ENCODE peak calls at places on chromosomes 6 and 20, in five cellular contexts. L, O, K, B and U are unnamed samples.

GRCh38 chr6:149961728-149962425 is 1.9 kb upstream of the ULBP1 start:
- DNase-seq in K (peak; percentile 59), O (peak; percentile 15), B (no peak), L (no peak), U (no peak)

GRCh38 chr20:58544301-58544700 is 29.1 kb upstream of the APCDD1L start:
- DNase-seq in L (no peak), B (no peak), K (no peak), O (no peak), U (no peak)

GRCh38 chr6:34015576-34015975 is 130.3 kb downstream of the GRM4 start:
- DNase-seq in K (no peak), B (no peak), L (no peak), O (no peak), U (peak; percentile 74)

GRCh38 chr20:44457016-44457415 is 18.7 kb upstream of the TTPAL start:
- DNase-seq in B (no peak), L (no peak), K (no peak), O (no peak), U (no peak)

GRCh38 chr6:160127270-160128124 is 5.9 kb downstream of the SLC22A1 start:
- DNase-seq in L (no peak), B (no peak), K (no peak), O (no peak), U (no peak)

GRCh38 chr20:1375515-1375914 is 17.3 kb downstream of the FKBP1A start:
- DNase-seq in L (no peak), B (no peak), K (no peak), O (peak; percentile 81), U (no peak)

GRCh38 chr6:169965657-169966311 is 214.4 kb downstream of the ERMARD start:
- DNase-seq in O (no peak), K (no peak), B (no peak), L (no peak), U (no peak)

GRCh38 chr6:159898519-159898918 is 7.7 kb downstream of the MAS1 start:
- DNase-seq in B (no peak), L (no peak), O (no peak), K (no peak), U (no peak)

GRCh38 chr6:12312736-12313135 is 22.6 kb downstream of the EDN1 start:
- DNase-seq in B (no peak), L (no peak), K (no peak), O (no peak), U (no peak)

GRCh38 chr20:62925420-62926228 is 681 bp downstream of the DIDO1 start:
- DNase-seq in B (peak; percentile 65), L (no peak), K (peak; percentile 71), O (peak; percentile 38), U (no peak)

GRCh38 chr6:52573295-52573694 is 3.6 kb downstream of the TRAM2 start:
- DNase-seq in B (no peak), L (no peak), O (peak; percentile 59), K (no peak), U (no peak)

GRCh38 chr20:47278907-47279348 is 77.6 kb downstream of the ZMYND8 start:
- DNase-seq in L (no peak), O (no peak), B (peak; percentile 34), K (no peak), U (no peak)

GRCh38 chr6:47044418-47044817 is 2.3 kb upstream of the ADGRF1 start:
- DNase-seq in L (no peak), K (no peak), O (peak; percentile 85), B (no peak), U (no peak)

GRCh38 chr6:105917038-105917695 is 169.0 kb upstream of the PRDM1 start:
- DNase-seq in K (no peak), O (no peak), L (no peak), B (no peak), U (no peak)

GRCh38 chr6:22392711-22393110 is 95.9 kb upstream of the PRL start:
- DNase-seq in L (no peak), B (no peak), K (no peak), O (peak; percentile 14), U (no peak)

GRCh38 chr6:132131777-132132176 is 180.6 kb upstream of the CCN2 start:
- DNase-seq in K (no peak), B (no peak), O (peak; percentile 99), L (no peak), U (peak; percentile 8)

GRCh38 chr20:32609993-32610896 is 25.1 kb upstream of the NOL4L start:
- DNase-seq in O (no peak), K (no peak), L (no peak), B (no peak), U (no peak)

GRCh38 chr20:2849529-2849928 is 9.0 kb downstream of the VPS16 start:
- DNase-seq in B (no peak), K (no peak), O (no peak), L (no peak), U (no peak)

GRCh38 chr6:37155394-37156312 is 14.3 kb upstream of the PIM1 start:
- DNase-seq in L (no peak), B (peak; percentile 7), K (peak; percentile 97), O (no peak), U (no peak)

GRCh38 chr6:35428421-35429149 is 23.6 kb upstream of the FANCE start:
- DNase-seq in B (no peak), K (no peak), O (peak; percentile 29), L (no peak), U (no peak)

GRCh38 chr20:51346686-51347485 is 195.6 kb downstream of the NFATC2 start:
- DNase-seq in K (no peak), B (no peak), O (peak; percentile 90), L (no peak), U (no peak)

GRCh38 chr6:117399924-117400323 is 25.8 kb downstream of the ROS1 start:
- DNase-seq in O (peak; percentile 29), B (no peak), L (no peak), K (no peak), U (no peak)

GRCh38 chr6:4564746-4565145 is 211.5 kb upstream of the CDYL start:
- DNase-seq in B (no peak), K (no peak), O (no peak), L (no peak), U (no peak)

GRCh38 chr6:53718597-53719460 is 53.3 kb upstream of the KLHL31 start:
- DNase-seq in L (peak; percentile 19), K (peak; percentile 71), O (peak; percentile 75), B (no peak), U (peak; percentile 42)

GRCh38 chr6:84766118-84766683 is 1.8 kb upstream of the TBX18 start:
- DNase-seq in K (no peak), B (no peak), O (no peak), L (no peak), U (no peak)

GRCh38 chr20:3380228-3381070 is 27.0 kb downstream of the DNAAF9 start:
- DNase-seq in L (no peak), K (no peak), O (no peak), B (no peak), U (no peak)

GRCh38 chr6:1380625-1381396 is 8.6 kb upstream of the FOXF2 start:
- DNase-seq in B (no peak), O (no peak), K (no peak), L (no peak), U (no peak)

GRCh38 chr6:95365454-95365853 is 211.9 kb upstream of the MANEA start:
- DNase-seq in L (no peak), B (no peak), K (no peak), O (no peak), U (no peak)

GRCh38 chr20:37630161-37630560 is 63.7 kb upstream of the CTNNBL1 start:
- DNase-seq in B (no peak), L (no peak), K (no peak), O (no peak), U (no peak)

GRCh38 chr6:169654590-169655391 is 47.0 kb downstream of the WDR27 start:
- DNase-seq in L (peak; percentile 55), O (peak; percentile 76), K (peak; percentile 56), B (peak; percentile 85), U (no peak)

GRCh38 chr20:62635852-62636251 is 6.5 kb upstream of the SLCO4A1 start:
- DNase-seq in K (no peak), O (no peak), B (no peak), L (no peak), U (no peak)

GRCh38 chr6:80547827-80548226 is 441.4 kb downstream of the BCKDHB start:
- DNase-seq in B (no peak), L (no peak), O (peak; percentile 95), K (no peak), U (no peak)

GRCh38 chr6:38695227-38695900 is 7.6 kb downstream of the GLO1 start:
- DNase-seq in B (no peak), K (no peak), O (no peak), L (no peak), U (no peak)